ENCODE peak calls at places on chromosomes 12 and 14, in four cellular contexts. One of them, this sample, is unnamed.

GRCh38 chr14:95935228-95935822 is 58.7 kb downstream of the TUNAR start:
- DNase-seq in HepG2: peak; percentile 6
- DNase-seq in adrenal gland: peak; percentile 31
- DNase-seq in H9: peak; percentile 45
- DNase-seq in this sample: no peak

GRCh38 chr14:73503648-73504047 is 12.9 kb downstream of the RIOX1 start:
- DNase-seq in H9: no peak
- DNase-seq in HepG2: no peak
- DNase-seq in adrenal gland: no peak
- DNase-seq in this sample: no peak

GRCh38 chr12:85630851-85631250 is 205.4 kb downstream of the RASSF9 start:
- DNase-seq in H9: no peak
- DNase-seq in adrenal gland: no peak
- DNase-seq in HepG2: no peak
- DNase-seq in this sample: no peak

GRCh38 chr12:123267991-123268843 is 3.4 kb downstream of the CDK2AP1 start:
- DNase-seq in HepG2: no peak
- DNase-seq in adrenal gland: no peak
- DNase-seq in H9: no peak
- DNase-seq in this sample: no peak

GRCh38 chr12:2641761-2642160 is 153.0 kb upstream of the FKBP4 start:
- DNase-seq in HepG2: no peak
- DNase-seq in H9: no peak
- DNase-seq in adrenal gland: no peak
- DNase-seq in this sample: no peak

GRCh38 chr14:36508418-36509051 is 11.5 kb downstream of the NKX2-1 start:
- DNase-seq in H9: peak; percentile 61
- DNase-seq in adrenal gland: no peak
- DNase-seq in HepG2: no peak
- DNase-seq in this sample: no peak

GRCh38 chr14:63848890-63849289 is 3.9 kb upstream of the SYNE2 start:
- DNase-seq in HepG2: no peak
- DNase-seq in H9: no peak
- DNase-seq in adrenal gland: no peak
- DNase-seq in this sample: no peak

GRCh38 chr14:44418856-44419255 is 88.2 kb downstream of the FSCB start:
- DNase-seq in H9: no peak
- DNase-seq in HepG2: peak; percentile 0
- DNase-seq in adrenal gland: no peak
- DNase-seq in this sample: no peak

GRCh38 chr12:6092784-6093722 is 31.4 kb downstream of the VWF start:
- DNase-seq in H9: no peak
- DNase-seq in adrenal gland: peak; percentile 89
- DNase-seq in HepG2: no peak
- DNase-seq in this sample: peak; percentile 67

GRCh38 chr12:115472852-115473251 is 788.9 kb upstream of the TBX3 start:
- DNase-seq in adrenal gland: no peak
- DNase-seq in H9: no peak
- DNase-seq in HepG2: no peak
- DNase-seq in this sample: no peak

GRCh38 chr12:120814903-120815429 is 89.2 kb downstream of the SPPL3 start:
- DNase-seq in HepG2: no peak
- DNase-seq in H9: no peak
- DNase-seq in adrenal gland: no peak
- DNase-seq in this sample: no peak

GRCh38 chr12:65123435-65124063 is 2.4 kb upstream of the WIF1 start:
- DNase-seq in adrenal gland: peak; percentile 36
- DNase-seq in H9: no peak
- DNase-seq in HepG2: peak; percentile 15
- DNase-seq in this sample: no peak

GRCh38 chr12:2853626-2854025 is 3.2 kb downstream of the TEX52 start:
- DNase-seq in H9: peak; percentile 96
- DNase-seq in HepG2: peak; percentile 48
- DNase-seq in adrenal gland: peak; percentile 87
- DNase-seq in this sample: peak; percentile 83

GRCh38 chr12:123886931-123887582 is 85.6 kb downstream of the CCDC92 start:
- DNase-seq in HepG2: no peak
- DNase-seq in H9: no peak
- DNase-seq in adrenal gland: no peak
- DNase-seq in this sample: no peak

GRCh38 chr14:88242426-88242825 is 80.6 kb downstream of the KCNK10 start:
- DNase-seq in H9: no peak
- DNase-seq in adrenal gland: no peak
- DNase-seq in HepG2: no peak
- DNase-seq in this sample: no peak

GRCh38 chr14:31161274-31161673 is 46.3 kb downstream of the HECTD1 start:
- DNase-seq in adrenal gland: no peak
- DNase-seq in HepG2: no peak
- DNase-seq in H9: no peak
- DNase-seq in this sample: no peak

GRCh38 chr12:131210506-131211278 is 257.0 kb downstream of the ADGRD1 start:
- DNase-seq in H9: peak; percentile 20
- DNase-seq in HepG2: no peak
- DNase-seq in adrenal gland: peak; percentile 4
- DNase-seq in this sample: no peak

GRCh38 chr12:45613306-45613705 is 116.2 kb upstream of the ARID2 start:
- DNase-seq in HepG2: no peak
- DNase-seq in H9: no peak
- DNase-seq in adrenal gland: no peak
- DNase-seq in this sample: no peak

GRCh38 chr14:101708853-101709532 is 52.5 kb upstream of the PPP2R5C start:
- DNase-seq in adrenal gland: no peak
- DNase-seq in HepG2: no peak
- DNase-seq in H9: no peak
- DNase-seq in this sample: peak; percentile 25

GRCh38 chr12:31222620-31223222 is 103.2 kb downstream of the SINHCAF start:
- DNase-seq in HepG2: no peak
- DNase-seq in adrenal gland: no peak
- DNase-seq in H9: no peak
- DNase-seq in this sample: no peak

GRCh38 chr12:6612247-6612646 is 5.1 kb upstream of the CHD4 start:
- DNase-seq in H9: no peak
- DNase-seq in adrenal gland: no peak
- DNase-seq in HepG2: no peak
- DNase-seq in this sample: no peak

GRCh38 chr12:76236640-76237039 is 111.6 kb downstream of the BBS10 start:
- DNase-seq in HepG2: peak; percentile 12
- DNase-seq in H9: no peak
- DNase-seq in adrenal gland: no peak
- DNase-seq in this sample: no peak

GRCh38 chr14:53190938-53191337 is 37.8 kb upstream of the DDHD1 start:
- DNase-seq in HepG2: no peak
- DNase-seq in adrenal gland: no peak
- DNase-seq in H9: no peak
- DNase-seq in this sample: no peak

GRCh38 chr14:50501642-50502041 is 30.7 kb downstream of the MAP4K5 start:
- DNase-seq in adrenal gland: no peak
- DNase-seq in H9: no peak
- DNase-seq in HepG2: no peak
- DNase-seq in this sample: no peak

GRCh38 chr14:24941719-24942118 is 108.2 kb downstream of the STXBP6 start:
- DNase-seq in HepG2: no peak
- DNase-seq in H9: no peak
- DNase-seq in adrenal gland: no peak
- DNase-seq in this sample: no peak

GRCh38 chr12:5637698-5638097 is 205.8 kb downstream of the NTF3 start:
- DNase-seq in H9: no peak
- DNase-seq in HepG2: no peak
- DNase-seq in adrenal gland: no peak
- DNase-seq in this sample: no peak

GRCh38 chr14:91744068-91744480 is 12.2 kb upstream of the CATSPERB start:
- DNase-seq in H9: no peak
- DNase-seq in adrenal gland: no peak
- DNase-seq in HepG2: no peak
- DNase-seq in this sample: no peak

GRCh38 chr12:51392556-51393237 is 1.5 kb upstream of the GALNT6 start:
- DNase-seq in H9: peak; percentile 71
- DNase-seq in HepG2: no peak
- DNase-seq in adrenal gland: peak; percentile 11
- DNase-seq in this sample: peak; percentile 69

GRCh38 chr12:47942327-47943230 is 20.8 kb upstream of the TMEM106C start:
- DNase-seq in HepG2: peak; percentile 6
- DNase-seq in H9: peak; percentile 87
- DNase-seq in adrenal gland: no peak
- DNase-seq in this sample: no peak

GRCh38 chr14:104157303-104157928 is 19.0 kb downstream of the KIF26A start:
- DNase-seq in HepG2: peak; percentile 5
- DNase-seq in adrenal gland: no peak
- DNase-seq in H9: no peak
- DNase-seq in this sample: no peak

GRCh38 chr12:29148065-29148957 is 767 bp upstream of the FAR2 start:
- DNase-seq in adrenal gland: no peak
- DNase-seq in H9: no peak
- DNase-seq in HepG2: no peak
- DNase-seq in this sample: no peak

GRCh38 chr12:87870493-87870892 is 158.7 kb downstream of the C12orf50 start:
- DNase-seq in HepG2: no peak
- DNase-seq in adrenal gland: no peak
- DNase-seq in H9: peak; percentile 33
- DNase-seq in this sample: no peak

GRCh38 chr12:84840356-84840755 is 72.2 kb downstream of the SLC6A15 start:
- DNase-seq in HepG2: no peak
- DNase-seq in adrenal gland: no peak
- DNase-seq in H9: no peak
- DNase-seq in this sample: no peak

GRCh38 chr14:60651051-60651935 is 2.0 kb upstream of the SIX1 start:
- DNase-seq in HepG2: no peak
- DNase-seq in H9: no peak
- DNase-seq in adrenal gland: no peak
- DNase-seq in this sample: no peak

GRCh38 chr14:60220084-60220483 is 28.9 kb upstream of the PPM1A start:
- DNase-seq in adrenal gland: no peak
- DNase-seq in HepG2: no peak
- DNase-seq in H9: no peak
- DNase-seq in this sample: no peak

GRCh38 chr12:121472150-121472905 is 72.4 kb downstream of the RNF34 start:
- DNase-seq in adrenal gland: no peak
- DNase-seq in H9: no peak
- DNase-seq in HepG2: no peak
- DNase-seq in this sample: no peak

DNA sequence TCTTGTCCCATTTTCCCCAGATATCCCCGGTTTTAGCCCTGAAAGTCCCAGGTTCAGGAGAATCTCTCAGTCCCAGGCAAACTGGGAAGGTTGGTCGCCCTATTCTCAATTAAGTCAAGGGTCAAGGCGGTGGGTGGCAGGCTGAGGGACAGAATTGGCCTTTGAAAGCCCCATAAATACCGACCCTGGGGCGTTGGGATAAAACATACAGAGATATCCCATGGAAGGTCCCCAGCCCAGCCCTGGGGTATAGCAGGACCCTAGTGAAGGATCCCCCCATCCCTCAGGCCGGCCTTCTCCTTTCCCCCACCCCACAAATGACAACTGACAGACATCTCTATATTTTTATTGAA is 70.3 kb downstream of the PRIMA1 start:
- DNase-seq in HepG2: no peak
- DNase-seq in H9: no peak
- DNase-seq in adrenal gland: no peak
- DNase-seq in this sample: no peak
- H3K4me1 ChIP-seq in HepG2: no peaks in the 10 kb centered on the region
- H3K4me1 ChIP-seq in H9: no peaks in the 10 kb centered on the region
- H3K4me1 ChIP-seq in adrenal gland: no peaks in the 10 kb centered on the region
- H3K4me1 ChIP-seq in this sample: no peaks in the 10 kb centered on the region

DNA sequence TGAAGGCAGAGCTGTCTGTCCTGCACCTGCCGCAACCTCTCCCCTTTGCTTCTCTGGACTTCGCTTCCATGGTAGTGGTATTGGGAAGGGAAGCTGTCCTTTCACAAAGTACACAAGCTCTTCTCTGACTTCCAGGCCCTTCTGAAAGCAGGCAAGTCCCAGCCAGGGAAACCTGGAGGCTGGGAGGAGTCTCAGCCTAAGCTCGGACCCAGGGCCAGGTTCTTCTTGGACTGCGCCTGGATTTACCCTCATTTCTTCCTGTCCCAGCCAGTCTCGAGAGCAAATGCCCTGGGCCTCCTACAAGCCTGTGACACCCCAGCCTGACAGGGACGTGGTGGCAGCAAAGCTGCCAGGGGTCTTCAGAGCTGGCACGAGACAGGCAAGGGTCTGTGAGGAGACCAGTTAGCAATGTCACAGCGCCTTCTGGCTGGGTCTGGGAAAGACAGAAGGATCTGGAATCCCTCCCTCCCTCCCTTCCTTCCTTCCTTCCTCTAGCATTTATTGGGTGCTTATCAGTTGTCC is 22.4 kb downstream of the ISCA2 start:
- DNase-seq in H9: no peak
- DNase-seq in adrenal gland: no peak
- DNase-seq in HepG2: no peak
- DNase-seq in this sample: no peak
- H3K4me1 ChIP-seq in H9: no peaks in the 10 kb centered on the region
- H3K4me1 ChIP-seq in adrenal gland: peaks cover 7% of the 10 kb centered on the region
- H3K4me1 ChIP-seq in HepG2: peaks cover 33% of the 10 kb centered on the region
- H3K4me1 ChIP-seq in this sample: peaks cover 11% of the 10 kb centered on the region

DNA sequence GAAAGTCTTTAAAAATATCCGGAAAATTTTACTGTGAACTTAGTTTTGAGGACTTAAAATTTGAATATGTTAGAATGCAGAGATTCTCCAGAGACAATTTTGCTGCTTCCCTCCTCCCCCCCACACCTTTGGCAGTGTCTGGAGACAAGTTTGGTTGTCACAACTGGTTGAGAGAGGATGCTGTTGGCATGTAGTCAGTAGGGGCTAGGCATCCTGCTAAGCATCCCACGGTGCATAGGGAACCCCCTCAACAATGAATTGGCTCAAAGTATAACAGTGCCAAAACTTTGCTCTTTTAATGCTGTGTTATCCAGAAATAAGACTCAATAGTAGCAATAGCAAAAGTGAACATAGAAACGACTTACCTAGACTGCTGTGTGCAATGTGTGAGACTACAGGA is 3.6 kb downstream of the SRSF5 start:
- DNase-seq in adrenal gland: no peak
- DNase-seq in H9: no peak
- DNase-seq in HepG2: no peak
- DNase-seq in this sample: no peak
- H3K4me1 ChIP-seq in adrenal gland: peaks cover 51% of the 10 kb centered on the region
- H3K4me1 ChIP-seq in H9: no peaks in the 10 kb centered on the region
- H3K4me1 ChIP-seq in HepG2: peaks cover 62% of the 10 kb centered on the region
- H3K4me1 ChIP-seq in this sample: peaks cover 45% of the 10 kb centered on the region

DNA sequence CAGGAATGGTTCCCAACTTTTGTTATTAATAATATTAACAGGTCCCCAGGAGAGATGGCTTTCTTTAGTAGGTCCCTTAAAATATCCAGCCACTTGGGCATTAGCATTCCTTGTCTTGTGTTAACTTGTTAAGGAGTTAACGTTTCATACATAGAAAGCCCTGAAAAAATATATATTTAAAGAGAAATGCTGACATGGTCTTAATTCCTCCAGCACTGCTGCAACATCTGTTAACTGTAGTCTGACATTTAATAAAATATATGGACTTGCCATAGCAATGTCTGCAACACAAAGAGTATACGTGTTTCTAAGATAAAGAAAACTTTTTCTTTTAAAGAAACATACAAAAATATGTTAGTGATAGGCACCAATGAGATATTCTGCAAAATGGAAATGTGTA is 10.0 kb downstream of the SLC38A4 start:
- DNase-seq in HepG2: no peak
- DNase-seq in adrenal gland: no peak
- DNase-seq in H9: no peak
- DNase-seq in this sample: no peak
- H3K4me1 ChIP-seq in HepG2: peaks cover 47% of the 10 kb centered on the region
- H3K4me1 ChIP-seq in adrenal gland: no peaks in the 10 kb centered on the region
- H3K4me1 ChIP-seq in H9: peaks cover 4% of the 10 kb centered on the region
- H3K4me1 ChIP-seq in this sample: no peaks in the 10 kb centered on the region

GRCh38 chr12:109724321-109724892 is 10.8 kb downstream of the FAM222A start:
- DNase-seq in H9: no peak
- DNase-seq in adrenal gland: no peak
- DNase-seq in HepG2: no peak
- DNase-seq in this sample: no peak
- H3K4me1 ChIP-seq in H9: no peaks in the 10 kb centered on the region
- H3K4me1 ChIP-seq in adrenal gland: peaks cover 69% of the 10 kb centered on the region
- H3K4me1 ChIP-seq in HepG2: peaks cover 82% of the 10 kb centered on the region
- H3K4me1 ChIP-seq in this sample: peaks cover 40% of the 10 kb centered on the region